ENCODE peak calls at places on chromosomes 6 and 20, in four cellular contexts. J is omental fat pad, Y is HEK293T, F is AG04449. K is an unnamed sample.

GRCh38 chr20:11247943-11248475 is 574.2 kb upstream of the JAG1 start:
- DNase-seq in J (no peak), Y (no peak), F (no peak), K (no peak)

GRCh38 chr20:47355489-47356219 is 845 bp downstream of the ZMYND8 start:
- DNase-seq in J (no peak), Y (no peak), F (no peak), K (no peak)

GRCh38 chr6:140871911-140872310 is 1260.8 kb upstream of the GJE1 start:
- DNase-seq in J (no peak), Y (no peak), F (no peak), K (no peak)

GRCh38 chr6:170404036-170404435 is 97.5 kb downstream of the FAM120B start:
- DNase-seq in J (no peak), Y (no peak), F (no peak), K (no peak)

GRCh38 chr20:1912646-1913045 is 17.4 kb downstream of the SIRPA start:
- DNase-seq in J (no peak), Y (no peak), F (no peak), K (no peak)

GRCh38 chr20:10219452-10219791 is 792 bp downstream of the SNAP25 start:
- DNase-seq in J (peak; percentile 44), Y (peak; percentile 82), F (no peak), K (no peak)

GRCh38 chr6:141664744-141665143 is 468.0 kb upstream of the GJE1 start:
- DNase-seq in J (no peak), Y (no peak), F (no peak), K (no peak)

GRCh38 chr20:44273231-44274215 is 26.4 kb downstream of the GDAP1L1 start:
- DNase-seq in J (no peak), Y (no peak), F (no peak), K (no peak)

GRCh38 chr6:161327360-161327953 is 53.6 kb upstream of the AGPAT4 start:
- DNase-seq in J (no peak), Y (no peak), F (no peak), K (no peak)

GRCh38 chr6:112044856-112045255 is 9.0 kb upstream of the CCN6 start:
- DNase-seq in J (no peak), Y (no peak), F (peak; percentile 93), K (peak; percentile 67)

GRCh38 chr6:105793132-105793531 is 293.0 kb upstream of the PRDM1 start:
- DNase-seq in J (no peak), Y (no peak), F (no peak), K (no peak)

GRCh38 chr20:50303573-50304500 is 113.2 kb downstream of the CEBPB start:
- DNase-seq in J (peak; percentile 86), Y (no peak), F (no peak), K (no peak)

GRCh38 chr6:4776493-4776966 is 326 bp downstream of the CDYL start:
- DNase-seq in J (no peak), Y (peak; percentile 69), F (no peak), K (no peak)

GRCh38 chr6:141667580-141668309 is 465.0 kb upstream of the GJE1 start:
- DNase-seq in J (no peak), Y (no peak), F (peak; percentile 3), K (no peak)

GRCh38 chr6:221531-222349 is 70.5 kb upstream of the DUSP22 start:
- DNase-seq in J (no peak), Y (no peak), F (no peak), K (no peak)

GRCh38 chr20:60010689-60011417 is 52.6 kb downstream of the CDH26 start:
- DNase-seq in J (no peak), Y (no peak), F (no peak), K (no peak)

K was measured in AG04450.